ENCODE peak calls at places on chromosome 22, in seven cellular contexts. Z is esophagus squamous epithelium, V is gastrocnemius medialis, Y is cardiac muscle cell, Q is tibial nerve, P is lower lobe of right lung, K is DND-41. G is an unnamed sample.

GRCh38 chr22:21818487-21819182 is 48.8 kb downstream of the MAPK1 start:
- DNase-seq in Z (no peak), V (no peak), Y (no peak), Q (no peak), P (no peak), K (no peak), G (no peak)

GRCh38 chr22:23276656-23277582 is 96.6 kb downstream of the BCR start:
- DNase-seq in Z (no peak), V (no peak), Y (no peak), Q (no peak), P (no peak), K (no peak), G (no peak)

GRCh38 chr22:50486561-50487289 is at the start of gene MIOX:
- DNase-seq in Z (no peak), V (no peak), Y (no peak), Q (no peak), P (no peak), K (no peak), G (no peak)

GRCh38 chr22:32847067-32847491 is 45.6 kb downstream of the TIMP3 start:
- DNase-seq in Z (no peak), V (no peak), Y (no peak), Q (peak; percentile 59), P (no peak), K (no peak), G (no peak)

GRCh38 chr22:17471901-17472566 is 91.3 kb upstream of the SLC25A18 start:
- DNase-seq in Z (no peak), V (peak; percentile 24), Y (peak; percentile 13), Q (no peak), P (no peak), K (no peak), G (no peak)

GRCh38 chr22:47296405-47297260 is 534.2 kb downstream of the TBC1D22A start:
- DNase-seq in Z (no peak), V (no peak), Y (no peak), Q (no peak), P (no peak), K (no peak), G (no peak)

GRCh38 chr22:19891350-19892248 is 36.9 kb upstream of the GNB1L start:
- DNase-seq in Z (no peak), V (no peak), Y (no peak), Q (no peak), P (no peak), K (peak; percentile 95), G (no peak)

GRCh38 chr22:22579869-22580604 is 21.0 kb upstream of the PRAME start:
- DNase-seq in Z (no peak), V (no peak), Y (no peak), Q (no peak), P (no peak), K (no peak), G (no peak)

GRCh38 chr22:38451864-38452263 is 3.1 kb downstream of the KCNJ4 start:
- DNase-seq in Z (no peak), V (no peak), Y (no peak), Q (no peak), P (no peak), K (no peak), G (no peak)

GRCh38 chr22:20551805-20552449 is 44.5 kb downstream of the MED15 start:
- DNase-seq in Z (no peak), V (peak; percentile 88), Y (no peak), Q (no peak), P (no peak), K (no peak), G (no peak)

GRCh38 chr22:45905924-45906865 is 70.8 kb downstream of the WNT7B start:
- DNase-seq in Z (no peak), V (no peak), Y (peak; percentile 21), Q (no peak), P (no peak), K (no peak), G (no peak)

DNA sequence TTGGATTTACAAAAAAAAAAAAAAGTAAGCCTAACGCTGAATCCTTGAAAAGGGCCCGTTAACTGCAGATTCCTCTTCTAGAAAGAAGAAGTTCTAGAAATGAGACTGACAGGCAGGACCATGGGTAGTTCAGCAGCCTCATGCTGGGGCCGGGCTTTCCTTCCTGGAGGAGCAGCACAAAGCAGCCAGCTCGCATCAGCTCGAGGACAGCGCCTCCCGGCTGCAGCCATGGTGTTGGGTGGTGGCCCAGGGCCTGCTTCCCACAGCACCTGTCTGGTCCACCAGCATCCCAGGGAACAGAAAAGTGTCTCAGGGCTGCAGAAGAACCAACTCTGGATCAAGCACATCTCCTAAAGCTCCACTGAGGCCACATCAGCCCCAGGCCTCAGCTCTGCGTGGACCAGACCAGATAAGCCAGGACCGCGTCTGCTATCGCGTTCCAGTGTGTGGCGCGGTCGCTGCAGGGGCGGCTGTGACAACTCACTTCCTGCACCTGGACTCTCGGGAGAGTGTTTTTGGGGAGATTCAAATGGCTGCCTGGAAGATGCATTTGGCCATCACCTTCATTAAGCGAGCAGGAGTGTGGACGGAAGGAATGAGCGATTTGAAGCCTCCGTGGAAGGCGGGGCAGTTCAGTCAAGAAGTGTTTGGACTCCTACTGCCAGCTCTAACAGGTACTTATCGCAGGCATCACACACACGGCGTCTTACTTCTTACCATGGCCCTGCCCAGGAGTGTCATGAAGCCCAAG is 53.5 kb downstream of the MYH9 start:
- DNase-seq in Z (no peak), V (no peak), Y (no peak), Q (no peak), P (peak; percentile 75), K (no peak), G (no peak)
- TF ChIP-seq CTCF in Z (peak; percentile 14), V (no peak), Y (peak; percentile 2), Q (no peak), P (no peak), K (no peak), G (no peak)

GRCh38 chr22:37020192-37020479 is 594 bp downstream of the MPST start:
- DNase-seq in Z (no peak), V (no peak), Y (peak; percentile 42), Q (peak; percentile 35), P (no peak), K (no peak), G (no peak)
- TF ChIP-seq CTCF in Z (no peak), V (no peak), Y (no peak), Q (no peak), P (no peak), K (no peak), G (no peak)

GRCh38 chr22:41597635-41597953 is 8.0 kb upstream of the PMM1 start:
- DNase-seq in Z (no peak), V (no peak), Y (no peak), Q (no peak), P (no peak), K (no peak), G (no peak)
- TF ChIP-seq CTCF in Z (no peak), V (no peak), Y (no peak), Q (no peak), P (no peak), K (no peak), G (no peak)

GRCh38 chr22:29387921-29388758 is at the start of gene AP1B1:
- DNase-seq in Z (peak; percentile 79), V (peak; percentile 90), Y (peak; percentile 96), Q (peak; percentile 84), P (peak; percentile 98), K (peak; percentile 95), G (peak; percentile 84)
- TF ChIP-seq CTCF in Z (no peak), V (no peak), Y (no peak), Q (no peak), P (no peak), K (no peak), G (no peak)

GRCh38 chr22:35632902-35633301 is 15.3 kb upstream of the APOL6 start:
- DNase-seq in Z (no peak), V (no peak), Y (no peak), Q (no peak), P (no peak), K (no peak), G (no peak)

GRCh38 chr22:35630891-35631290 is 13.8 kb upstream of the MB start:
- DNase-seq in Z (no peak), V (no peak), Y (no peak), Q (no peak), P (no peak), K (no peak), G (no peak)

GRCh38 chr22:35633520-35633919 is 14.7 kb upstream of the APOL6 start:
- DNase-seq in Z (no peak), V (no peak), Y (no peak), Q (no peak), P (no peak), K (no peak), G (no peak)

GRCh38 chr22:35630387-35630793 is 13.3 kb upstream of the MB start:
- DNase-seq in Z (no peak), V (no peak), Y (peak; percentile 15), Q (no peak), P (no peak), K (no peak), G (no peak)

DNA sequence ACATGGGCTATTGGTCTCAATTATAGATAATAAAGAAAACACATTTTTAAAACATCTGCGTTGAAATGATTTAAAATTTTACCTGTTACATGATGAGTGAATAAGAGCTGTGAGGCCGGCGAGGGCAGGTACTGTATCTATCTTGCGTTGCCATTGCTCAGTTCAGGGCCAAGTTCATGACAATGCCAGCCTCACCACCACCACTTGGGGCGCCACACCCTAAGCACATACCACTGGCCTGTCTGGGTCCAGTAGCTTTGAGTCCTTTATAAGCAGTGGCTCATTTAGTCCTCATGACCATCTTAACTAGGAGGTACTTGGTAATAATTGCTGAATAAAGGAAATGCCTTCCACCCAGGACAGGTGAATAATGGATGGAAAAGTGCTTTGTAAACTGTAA is 14.5 kb upstream of the MB start:
- DNase-seq in Z (no peak), V (no peak), Y (peak; percentile 60), Q (no peak), P (peak; percentile 64), K (peak; percentile 27), G (no peak)
- TF ChIP-seq CTCF in Z (peak; percentile 32), V (no peak), Y (peak; percentile 64), Q (peak; percentile 43), P (peak; percentile 49), K (peak; percentile 60), G (no peak)

GRCh38 chr22:24486501-24486921 is 8.6 kb upstream of the UPB1 start:
- DNase-seq in Z (no peak), V (no peak), Y (no peak), Q (no peak), P (no peak), K (no peak), G (no peak)

GRCh38 chr22:24483966-24484545 is 11.1 kb upstream of the UPB1 start:
- DNase-seq in Z (no peak), V (no peak), Y (no peak), Q (no peak), P (no peak), K (no peak), G (no peak)

GRCh38 chr22:24485170-24485569 is 10.0 kb upstream of the UPB1 start:
- DNase-seq in Z (no peak), V (no peak), Y (no peak), Q (no peak), P (no peak), K (no peak), G (no peak)

GRCh38 chr22:24482998-24483397 is 12.1 kb upstream of the UPB1 start:
- DNase-seq in Z (no peak), V (no peak), Y (no peak), Q (no peak), P (no peak), K (no peak), G (no peak)

DNA sequence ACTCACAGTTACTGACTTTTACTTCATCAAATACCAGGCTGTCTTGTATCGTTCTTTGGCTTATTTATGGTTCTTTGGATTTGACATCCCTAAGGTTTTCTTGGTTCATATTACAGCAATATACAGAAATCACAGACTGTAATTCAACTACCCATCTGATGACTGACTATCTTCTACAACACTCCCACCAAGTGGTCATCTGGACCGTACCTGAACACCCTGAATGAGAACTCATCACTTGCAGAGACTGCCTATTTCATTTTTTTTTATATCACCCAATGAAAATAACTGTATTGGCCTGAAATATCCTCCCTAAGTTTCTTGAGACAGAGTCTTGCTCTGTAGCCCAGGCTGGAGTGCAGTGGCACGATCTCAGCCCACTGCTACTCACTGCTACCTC is 9.5 kb upstream of the UPB1 start:
- DNase-seq in Z (no peak), V (no peak), Y (no peak), Q (no peak), P (no peak), K (no peak), G (no peak)
- TF ChIP-seq CTCF in Z (peak; percentile 11), V (no peak), Y (no peak), Q (peak; percentile 18), P (peak; percentile 21), K (peak; percentile 31), G (no peak)